ENCODE peak calls at places on chromosomes 1 and 21, in seven cellular contexts. I, C, N, V, O, U and W are unnamed samples.

GRCh38 chr1:154547333-154547732 is 11.1 kb downstream of the UBE2Q1 start:
- DNase-seq in I (no peak), C (no peak), N (no peak), V (no peak), O (no peak), U (no peak), W (no peak)

GRCh38 chr1:6148497-6149241 is 31.5 kb downstream of the CHD5 start:
- DNase-seq in I (peak), C (no peak), N (peak), V (peak), O (peak), U (no peak), W (no peak)

GRCh38 chr1:35691080-35691479 is 27.6 kb downstream of the C1orf216 start:
- DNase-seq in I (no peak), C (peak), N (no peak), V (peak), O (peak), U (peak), W (no peak)

GRCh38 chr1:1001057-1001630 is 1.2 kb upstream of the HES4 start:
- DNase-seq in I (no peak), C (no peak), N (no peak), V (peak), O (peak), U (no peak), W (no peak)

GRCh38 chr1:192732787-192733186 is 76.1 kb upstream of the RGS2 start:
- DNase-seq in I (no peak), C (no peak), N (no peak), V (no peak), O (peak), U (no peak), W (no peak)

GRCh38 chr1:61368876-61369275 is 286.5 kb downstream of the NFIA start:
- DNase-seq in I (no peak), C (no peak), N (no peak), V (no peak), O (no peak), U (no peak), W (no peak)

GRCh38 chr1:6859415-6860343 is 74.4 kb downstream of the CAMTA1 start:
- DNase-seq in I (no peak), C (no peak), N (no peak), V (no peak), O (no peak), U (no peak), W (no peak)

GRCh38 chr1:245715970-245716369 is 561.2 kb downstream of the KIF26B start:
- DNase-seq in I (no peak), C (no peak), N (no peak), V (no peak), O (no peak), U (no peak), W (no peak)

GRCh38 chr1:205484985-205485967 is 19.2 kb upstream of the CDK18 start:
- DNase-seq in I (peak), C (peak), N (peak), V (peak), O (peak), U (peak), W (peak)

GRCh38 chr21:42652527-42653491 is 612 bp upstream of the PDE9A start:
- DNase-seq in I (peak), C (no peak), N (no peak), V (peak), O (peak), U (peak), W (peak)

GRCh38 chr1:67978988-67979516 is 71.4 kb downstream of the DIRAS3 start:
- DNase-seq in I (no peak), C (no peak), N (no peak), V (no peak), O (no peak), U (no peak), W (no peak)

GRCh38 chr21:44086636-44087425 is 20.4 kb upstream of the PWP2 start:
- DNase-seq in I (no peak), C (no peak), N (no peak), V (no peak), O (no peak), U (peak), W (no peak)

GRCh38 chr1:116877369-116877768 is 32.3 kb upstream of the PTGFRN start:
- DNase-seq in I (no peak), C (no peak), N (no peak), V (no peak), O (no peak), U (no peak), W (no peak)

GRCh38 chr1:72284398-72285073 is 2.2 kb upstream of the NEGR1 start:
- DNase-seq in I (peak), C (no peak), N (no peak), V (peak), O (peak), U (peak), W (no peak)

GRCh38 chr1:182229907-182230522 is 161.6 kb downstream of the GLUL start:
- DNase-seq in I (peak), C (peak), N (no peak), V (peak), O (peak), U (no peak), W (peak)

GRCh38 chr21:45981154-45981606 is 390 bp upstream of the COL6A1 start:
- DNase-seq in I (peak), C (no peak), N (peak), V (peak), O (peak), U (peak), W (peak)

GRCh38 chr21:40118527-40118926 is 251.3 kb downstream of the PCP4 start:
- DNase-seq in I (no peak), C (peak), N (no peak), V (no peak), O (peak), U (no peak), W (no peak)

GRCh38 chr21:36744560-36745231 is 45.8 kb downstream of the SIM2 start:
- DNase-seq in I (no peak), C (peak), N (no peak), V (peak), O (no peak), U (peak), W (no peak)

GRCh38 chr1:9589719-9590157 is 1.0 kb downstream of the TMEM201 start:
- DNase-seq in I (no peak), C (no peak), N (no peak), V (peak), O (no peak), U (peak), W (no peak)

GRCh38 chr1:56516539-56517252 is 62.7 kb downstream of the PLPP3 start:
- DNase-seq in I (peak), C (no peak), N (no peak), V (no peak), O (peak), U (no peak), W (no peak)

GRCh38 chr1:9957726-9958125 is 14.5 kb downstream of the NMNAT1 start:
- DNase-seq in I (no peak), C (no peak), N (no peak), V (no peak), O (no peak), U (no peak), W (no peak)